ENCODE peak calls at places on chromosomes 16 and 17, in eight cellular contexts. M is activated naive CD4-positive, alpha-beta T cell; L is HT1080; A is SW480; C is COLO829; X is HS-27A; W is HL-60; U is stimulated activated naive CD4-positive, alpha-beta T cell. D is an unnamed sample.

GRCh38 chr17:19766421-19767270 is 18.5 kb upstream of the ALDH3A1 start:
- DNase-seq in A (peak), W (peak), C (peak), X (no peak), L (peak), U (peak), M (peak), D (no peak)

GRCh38 chr16:68078726-68079615 is 6.2 kb upstream of the NFATC3 start:
- DNase-seq in W (no peak), X (no peak), C (no peak), M (no peak), A (no peak), U (no peak), L (no peak), D (no peak)

GRCh38 chr16:31105677-31106213 is 2.4 kb upstream of the BCKDK start:
- DNase-seq in L (peak), U (peak), A (peak), C (peak), W (peak), X (no peak), M (peak), D (no peak)

GRCh38 chr17:61335105-61335844 is 64.4 kb upstream of the TBX2 start:
- DNase-seq in W (no peak), M (no peak), X (no peak), A (no peak), C (no peak), L (no peak), U (no peak), D (no peak)

GRCh38 chr17:81927653-81928496 is at the start of gene MAFG:
- DNase-seq in W (peak), C (peak), M (peak), A (peak), U (peak), X (peak), L (peak), D (peak)

GRCh38 chr16:66359811-66360608 is 6.5 kb upstream of the CDH5 start:
- DNase-seq in A (no peak), L (no peak), C (no peak), W (no peak), U (no peak), M (no peak), X (no peak), D (peak)

GRCh38 chr17:37608369-37609169 is 649 bp downstream of the SYNRG start:
- DNase-seq in C (no peak), L (peak), X (no peak), U (peak), M (no peak), A (peak), W (no peak), D (peak)

GRCh38 chr17:29461807-29462206 is 71.6 kb downstream of the TAOK1 start:
- DNase-seq in X (no peak), A (no peak), U (no peak), W (no peak), M (no peak), L (no peak), C (no peak), D (no peak)

GRCh38 chr17:69949931-69950330 is 125.1 kb upstream of the KCNJ16 start:
- DNase-seq in M (no peak), U (no peak), X (no peak), A (no peak), L (no peak), C (no peak), W (no peak), D (no peak)

GRCh38 chr17:27529230-27529796 is 73.1 kb downstream of the KSR1 start:
- DNase-seq in L (no peak), A (no peak), U (no peak), M (no peak), W (peak), C (no peak), X (no peak), D (peak)

GRCh38 chr16:30409125-30410060 is 2.0 kb downstream of the ZNF771 start:
- DNase-seq in A (peak), M (peak), X (peak), L (peak), W (peak), C (peak), U (peak), D (peak)

GRCh38 chr17:14604920-14605599 is 304.2 kb downstream of the HS3ST3B1 start:
- DNase-seq in A (no peak), X (no peak), L (no peak), W (peak), C (no peak), M (no peak), U (no peak), D (no peak)

GRCh38 chr17:69539781-69540319 is 125.4 kb downstream of the MAP2K6 start:
- DNase-seq in X (no peak), W (no peak), M (no peak), C (no peak), L (peak), U (no peak), A (peak), D (peak)

GRCh38 chr17:19727466-19728113 is 11.2 kb upstream of the SLC47A2 start:
- DNase-seq in L (no peak), W (no peak), C (peak), U (no peak), A (no peak), X (no peak), M (no peak), D (peak)

GRCh38 chr17:6752068-6752909 is 3.6 kb upstream of the XAF1 start:
- DNase-seq in A (peak), U (no peak), W (peak), X (peak), M (no peak), L (peak), C (no peak), D (peak)

GRCh38 chr17:309361-309888 is 43.2 kb downstream of the RPH3AL start:
- DNase-seq in M (no peak), U (no peak), C (peak), W (peak), A (no peak), L (peak), X (no peak), D (no peak)

GRCh38 chr17:78357177-78357586 is 2.7 kb downstream of the SOCS3 start:
- DNase-seq in U (no peak), W (no peak), M (no peak), X (no peak), C (no peak), L (peak), A (no peak), D (no peak)

GRCh38 chr16:29877266-29877961 is 14.4 kb upstream of the CDIPT start:
- DNase-seq in C (peak), W (no peak), M (no peak), L (peak), U (peak), A (peak), X (no peak), D (peak)